ENCODE peak calls at places on chromosomes 1 and 21, in six cellular contexts. One of them, this sample, is unnamed.

GRCh38 chr1:236161230-236161629 is 18.9 kb downstream of the GPR137B start:
- DNase-seq in nucleus accumbens: no peak
- DNase-seq in HCEC 1CT: no peak
- DNase-seq in lower leg skin: no peak
- DNase-seq in effector memory CD8-positive, alpha-beta T cell: no peak
- DNase-seq in effector memory CD4-positive, alpha-beta T cell: no peak
- DNase-seq in this sample: no peak

GRCh38 chr1:97726386-97726785 is 194.4 kb downstream of the DPYD start:
- DNase-seq in nucleus accumbens: no peak
- DNase-seq in HCEC 1CT: peak; percentile 48
- DNase-seq in lower leg skin: no peak
- DNase-seq in effector memory CD8-positive, alpha-beta T cell: no peak
- DNase-seq in effector memory CD4-positive, alpha-beta T cell: no peak
- DNase-seq in this sample: no peak

GRCh38 chr1:92194516-92194915 is 23.2 kb upstream of the C1orf146 start:
- DNase-seq in nucleus accumbens: no peak
- DNase-seq in HCEC 1CT: no peak
- DNase-seq in lower leg skin: no peak
- DNase-seq in effector memory CD8-positive, alpha-beta T cell: no peak
- DNase-seq in effector memory CD4-positive, alpha-beta T cell: no peak
- DNase-seq in this sample: no peak

GRCh38 chr1:71049951-71050598 is 2.5 kb upstream of the PTGER3 start:
- DNase-seq in nucleus accumbens: no peak
- DNase-seq in HCEC 1CT: peak; percentile 59
- DNase-seq in lower leg skin: no peak
- DNase-seq in effector memory CD8-positive, alpha-beta T cell: peak; percentile 20
- DNase-seq in effector memory CD4-positive, alpha-beta T cell: no peak
- DNase-seq in this sample: no peak

GRCh38 chr1:152461544-152461943 is 47.5 kb upstream of the CRNN start:
- DNase-seq in nucleus accumbens: peak; percentile 11
- DNase-seq in HCEC 1CT: peak; percentile 67
- DNase-seq in lower leg skin: peak; percentile 70
- DNase-seq in effector memory CD8-positive, alpha-beta T cell: peak; percentile 66
- DNase-seq in effector memory CD4-positive, alpha-beta T cell: peak; percentile 33
- DNase-seq in this sample: peak; percentile 59

GRCh38 chr1:113210248-113210647 is 137.2 kb downstream of the LRIG2 start:
- DNase-seq in nucleus accumbens: no peak
- DNase-seq in HCEC 1CT: no peak
- DNase-seq in lower leg skin: no peak
- DNase-seq in effector memory CD8-positive, alpha-beta T cell: no peak
- DNase-seq in effector memory CD4-positive, alpha-beta T cell: no peak
- DNase-seq in this sample: no peak

GRCh38 chr1:113027008-113027407 is 46.0 kb upstream of the LRIG2 start:
- DNase-seq in nucleus accumbens: no peak
- DNase-seq in HCEC 1CT: no peak
- DNase-seq in lower leg skin: peak; percentile 18
- DNase-seq in effector memory CD8-positive, alpha-beta T cell: no peak
- DNase-seq in effector memory CD4-positive, alpha-beta T cell: no peak
- DNase-seq in this sample: no peak

GRCh38 chr21:14878971-14879370 is 185.8 kb downstream of the NRIP1 start:
- DNase-seq in nucleus accumbens: no peak
- DNase-seq in HCEC 1CT: no peak
- DNase-seq in lower leg skin: no peak
- DNase-seq in effector memory CD8-positive, alpha-beta T cell: no peak
- DNase-seq in effector memory CD4-positive, alpha-beta T cell: no peak
- DNase-seq in this sample: no peak

GRCh38 chr1:237879195-237879594 is 11.5 kb downstream of the ZP4 start:
- DNase-seq in nucleus accumbens: no peak
- DNase-seq in HCEC 1CT: no peak
- DNase-seq in lower leg skin: no peak
- DNase-seq in effector memory CD8-positive, alpha-beta T cell: no peak
- DNase-seq in effector memory CD4-positive, alpha-beta T cell: no peak
- DNase-seq in this sample: no peak

GRCh38 chr1:230279583-230279945 is 146.6 kb downstream of the PGBD5 start:
- DNase-seq in nucleus accumbens: no peak
- DNase-seq in HCEC 1CT: no peak
- DNase-seq in lower leg skin: no peak
- DNase-seq in effector memory CD8-positive, alpha-beta T cell: no peak
- DNase-seq in effector memory CD4-positive, alpha-beta T cell: no peak
- DNase-seq in this sample: no peak

GRCh38 chr1:209989525-209989924 is 51.5 kb downstream of the SYT14 start:
- DNase-seq in nucleus accumbens: no peak
- DNase-seq in HCEC 1CT: peak; percentile 55
- DNase-seq in lower leg skin: no peak
- DNase-seq in effector memory CD8-positive, alpha-beta T cell: no peak
- DNase-seq in effector memory CD4-positive, alpha-beta T cell: no peak
- DNase-seq in this sample: no peak

GRCh38 chr1:2353907-2354438 is 37.4 kb downstream of the MORN1 start:
- DNase-seq in nucleus accumbens: no peak
- DNase-seq in HCEC 1CT: no peak
- DNase-seq in lower leg skin: no peak
- DNase-seq in effector memory CD8-positive, alpha-beta T cell: no peak
- DNase-seq in effector memory CD4-positive, alpha-beta T cell: no peak
- DNase-seq in this sample: no peak

GRCh38 chr1:27940297-27940696 is 5.5 kb downstream of the SMPDL3B start:
- DNase-seq in nucleus accumbens: no peak
- DNase-seq in HCEC 1CT: peak; percentile 26
- DNase-seq in lower leg skin: no peak
- DNase-seq in effector memory CD8-positive, alpha-beta T cell: peak; percentile 62
- DNase-seq in effector memory CD4-positive, alpha-beta T cell: peak; percentile 50
- DNase-seq in this sample: peak; percentile 42

GRCh38 chr1:65538664-65539063 is 118.2 kb downstream of the LEPR start:
- DNase-seq in nucleus accumbens: no peak
- DNase-seq in HCEC 1CT: no peak
- DNase-seq in lower leg skin: no peak
- DNase-seq in effector memory CD8-positive, alpha-beta T cell: no peak
- DNase-seq in effector memory CD4-positive, alpha-beta T cell: no peak
- DNase-seq in this sample: no peak

GRCh38 chr1:165143437-165144065 is 213.0 kb downstream of the LMX1A start:
- DNase-seq in nucleus accumbens: no peak
- DNase-seq in HCEC 1CT: no peak
- DNase-seq in lower leg skin: no peak
- DNase-seq in effector memory CD8-positive, alpha-beta T cell: no peak
- DNase-seq in effector memory CD4-positive, alpha-beta T cell: no peak
- DNase-seq in this sample: no peak

GRCh38 chr1:53246261-53247134 is 8.2 kb upstream of the MAGOH start:
- DNase-seq in nucleus accumbens: no peak
- DNase-seq in HCEC 1CT: peak; percentile 90
- DNase-seq in lower leg skin: no peak
- DNase-seq in effector memory CD8-positive, alpha-beta T cell: no peak
- DNase-seq in effector memory CD4-positive, alpha-beta T cell: no peak
- DNase-seq in this sample: no peak

GRCh38 chr1:222062640-222063039 is 320.8 kb upstream of the DUSP10 start:
- DNase-seq in nucleus accumbens: no peak
- DNase-seq in HCEC 1CT: no peak
- DNase-seq in lower leg skin: no peak
- DNase-seq in effector memory CD8-positive, alpha-beta T cell: no peak
- DNase-seq in effector memory CD4-positive, alpha-beta T cell: no peak
- DNase-seq in this sample: no peak

GRCh38 chr1:20184997-20185833 is 681 bp upstream of the UBXN10 start:
- DNase-seq in nucleus accumbens: no peak
- DNase-seq in HCEC 1CT: no peak
- DNase-seq in lower leg skin: no peak
- DNase-seq in effector memory CD8-positive, alpha-beta T cell: peak; percentile 50
- DNase-seq in effector memory CD4-positive, alpha-beta T cell: peak; percentile 42
- DNase-seq in this sample: peak; percentile 35

GRCh38 chr1:234454910-234455309 is 24.1 kb downstream of the TARBP1 start:
- DNase-seq in nucleus accumbens: no peak
- DNase-seq in HCEC 1CT: no peak
- DNase-seq in lower leg skin: no peak
- DNase-seq in effector memory CD8-positive, alpha-beta T cell: no peak
- DNase-seq in effector memory CD4-positive, alpha-beta T cell: no peak
- DNase-seq in this sample: no peak

GRCh38 chr21:45562965-45563364 is 20.7 kb upstream of the SLC19A1 start:
- DNase-seq in nucleus accumbens: no peak
- DNase-seq in HCEC 1CT: no peak
- DNase-seq in lower leg skin: no peak
- DNase-seq in effector memory CD8-positive, alpha-beta T cell: no peak
- DNase-seq in effector memory CD4-positive, alpha-beta T cell: no peak
- DNase-seq in this sample: no peak

GRCh38 chr1:21666572-21667320 is 2.4 kb downstream of the RAP1GAP start:
- DNase-seq in nucleus accumbens: no peak
- DNase-seq in HCEC 1CT: no peak
- DNase-seq in lower leg skin: no peak
- DNase-seq in effector memory CD8-positive, alpha-beta T cell: no peak
- DNase-seq in effector memory CD4-positive, alpha-beta T cell: no peak
- DNase-seq in this sample: no peak

GRCh38 chr1:160340866-160341265 is 2.2 kb downstream of the COPA start:
- DNase-seq in nucleus accumbens: no peak
- DNase-seq in HCEC 1CT: no peak
- DNase-seq in lower leg skin: no peak
- DNase-seq in effector memory CD8-positive, alpha-beta T cell: no peak
- DNase-seq in effector memory CD4-positive, alpha-beta T cell: no peak
- DNase-seq in this sample: no peak

GRCh38 chr1:39333296-39333695 is 128.8 kb downstream of the MACF1 start:
- DNase-seq in nucleus accumbens: no peak
- DNase-seq in HCEC 1CT: no peak
- DNase-seq in lower leg skin: no peak
- DNase-seq in effector memory CD8-positive, alpha-beta T cell: no peak
- DNase-seq in effector memory CD4-positive, alpha-beta T cell: no peak
- DNase-seq in this sample: no peak

GRCh38 chr1:109719337-109719837 is 7.3 kb downstream of the GSTM5 start:
- DNase-seq in nucleus accumbens: no peak
- DNase-seq in HCEC 1CT: peak; percentile 67
- DNase-seq in lower leg skin: no peak
- DNase-seq in effector memory CD8-positive, alpha-beta T cell: no peak
- DNase-seq in effector memory CD4-positive, alpha-beta T cell: no peak
- DNase-seq in this sample: no peak

GRCh38 chr1:38246955-38247952 is 200.7 kb upstream of the POU3F1 start:
- DNase-seq in nucleus accumbens: no peak
- DNase-seq in HCEC 1CT: peak; percentile 62
- DNase-seq in lower leg skin: no peak
- DNase-seq in effector memory CD8-positive, alpha-beta T cell: no peak
- DNase-seq in effector memory CD4-positive, alpha-beta T cell: no peak
- DNase-seq in this sample: no peak

GRCh38 chr1:16215882-16216753 is 3.7 kb upstream of the ARHGEF19 start:
- DNase-seq in nucleus accumbens: peak; percentile 5
- DNase-seq in HCEC 1CT: peak; percentile 44
- DNase-seq in lower leg skin: peak; percentile 94
- DNase-seq in effector memory CD8-positive, alpha-beta T cell: peak; percentile 50
- DNase-seq in effector memory CD4-positive, alpha-beta T cell: peak; percentile 51
- DNase-seq in this sample: peak; percentile 44

GRCh38 chr1:158037876-158038359 is 44.5 kb downstream of the KIRREL1 start:
- DNase-seq in nucleus accumbens: no peak
- DNase-seq in HCEC 1CT: peak; percentile 63
- DNase-seq in lower leg skin: no peak
- DNase-seq in effector memory CD8-positive, alpha-beta T cell: no peak
- DNase-seq in effector memory CD4-positive, alpha-beta T cell: no peak
- DNase-seq in this sample: no peak

This sample was measured in T-helper 17 cell.